ENCODE peak calls at places on chromosome 17, in five cellular contexts. Z, S, B, C and I are unnamed samples.

GRCh38 chr17:63480192-63480784 is 3.4 kb downstream of the ACE start:
- DNase-seq in Z (no peak), S (peak; percentile 51), B (no peak), C (no peak), I (no peak)

GRCh38 chr17:32298721-32299578 is 33.3 kb downstream of the RHBDL3 start:
- DNase-seq in Z (no peak), S (no peak), B (no peak), C (no peak), I (no peak)

GRCh38 chr17:81510524-81510797 is 2.1 kb downstream of the ACTG1 start:
- DNase-seq in Z (no peak), S (no peak), B (no peak), C (no peak), I (no peak)

GRCh38 chr17:14553847-14554246 is 253.0 kb downstream of the HS3ST3B1 start:
- DNase-seq in Z (no peak), S (no peak), B (no peak), C (no peak), I (no peak)

GRCh38 chr17:81256616-81257015 is 17.5 kb downstream of the NDUFAF8 start:
- DNase-seq in Z (peak; percentile 79), S (no peak), B (no peak), C (no peak), I (no peak)

GRCh38 chr17:19294443-19294842 is 57.3 kb downstream of the EPN2 start:
- DNase-seq in Z (no peak), S (no peak), B (no peak), C (no peak), I (no peak)

GRCh38 chr17:15475620-15476354 is 8.4 kb upstream of the CDRT4 start:
- DNase-seq in Z (peak; percentile 62), S (no peak), B (peak; percentile 52), C (no peak), I (no peak)

GRCh38 chr17:47797797-47798196 is 23.8 kb downstream of the OSBPL7 start:
- DNase-seq in Z (no peak), S (no peak), B (peak; percentile 34), C (peak; percentile 68), I (no peak)

GRCh38 chr17:229130-229944 is 47.9 kb upstream of the DOC2B start:
- DNase-seq in Z (peak; percentile 1), S (peak; percentile 55), B (no peak), C (no peak), I (no peak)

GRCh38 chr17:35433075-35433894 is 985 bp upstream of the SLFN12 start:
- DNase-seq in Z (peak; percentile 100), S (peak; percentile 85), B (peak; percentile 99), C (peak; percentile 65), I (no peak)

GRCh38 chr17:75848523-75849303 is 4.5 kb upstream of the UNC13D start:
- DNase-seq in Z (peak; percentile 32), S (peak; percentile 90), B (peak; percentile 83), C (peak; percentile 79), I (peak; percentile 60)

GRCh38 chr17:49583889-49584288 is 8.2 kb downstream of the NXPH3 start:
- DNase-seq in Z (no peak), S (no peak), B (no peak), C (no peak), I (no peak)

GRCh38 chr17:48841395-48841831 is 10.6 kb downstream of the CALCOCO2 start:
- DNase-seq in Z (peak; percentile 76), S (no peak), B (peak; percentile 32), C (no peak), I (no peak)

GRCh38 chr17:76725580-76726230 is 701 bp downstream of the JMJD6 start:
- DNase-seq in Z (peak; percentile 40), S (peak; percentile 91), B (peak; percentile 39), C (peak; percentile 66), I (peak; percentile 61)

GRCh38 chr17:76714336-76714735 is 3.6 kb upstream of the MXRA7 start:
- DNase-seq in Z (no peak), S (no peak), B (no peak), C (no peak), I (no peak)

GRCh38 chr17:64095144-64095882 is 34.6 kb downstream of the ERN1 start:
- DNase-seq in Z (no peak), S (no peak), B (peak; percentile 97), C (no peak), I (no peak)

GRCh38 chr17:46764335-46764708 is 54.2 kb downstream of the WNT3 start:
- DNase-seq in Z (no peak), S (no peak), B (no peak), C (no peak), I (no peak)

GRCh38 chr17:75950850-75951554 is 10.2 kb upstream of the FBF1 start:
- DNase-seq in Z (peak; percentile 18), S (no peak), B (no peak), C (no peak), I (no peak)

GRCh38 chr17:80832266-80832676 is 159.4 kb upstream of the CHMP6 start:
- DNase-seq in Z (peak; percentile 88), S (peak; percentile 57), B (peak; percentile 21), C (peak; percentile 11), I (no peak)

GRCh38 chr17:11506635-11507034 is 91.6 kb upstream of the DNAH9 start:
- DNase-seq in Z (no peak), S (no peak), B (peak; percentile 9), C (peak; percentile 86), I (no peak)

GRCh38 chr17:81823800-81824550 is 9.1 kb downstream of the MCRIP1 start:
- DNase-seq in Z (no peak), S (peak; percentile 54), B (no peak), C (no peak), I (no peak)

GRCh38 chr17:1255041-1255440 is 15.2 kb upstream of the BHLHA9 start:
- DNase-seq in Z (no peak), S (no peak), B (no peak), C (no peak), I (no peak)

GRCh38 chr17:78583091-78583490 is 5.9 kb upstream of the DNAH17 start:
- DNase-seq in Z (no peak), S (peak; percentile 49), B (peak; percentile 36), C (no peak), I (no peak)

GRCh38 chr17:28735242-28735722 is 6.7 kb downstream of the NEK8 start:
- DNase-seq in Z (no peak), S (no peak), B (peak; percentile 54), C (no peak), I (no peak)

GRCh38 chr17:20071824-20072691 is 62.9 kb downstream of the SPECC1 start:
- DNase-seq in Z (no peak), S (no peak), B (peak; percentile 35), C (no peak), I (no peak)

GRCh38 chr17:39750131-39751015 is 12.6 kb downstream of the GRB7 start:
- DNase-seq in Z (no peak), S (no peak), B (peak; percentile 49), C (peak; percentile 80), I (no peak)
- TF ChIP-seq CTCF in Z (no peak), S (no peak), B (no peak), C (no peak), I (no peak)

DNA sequence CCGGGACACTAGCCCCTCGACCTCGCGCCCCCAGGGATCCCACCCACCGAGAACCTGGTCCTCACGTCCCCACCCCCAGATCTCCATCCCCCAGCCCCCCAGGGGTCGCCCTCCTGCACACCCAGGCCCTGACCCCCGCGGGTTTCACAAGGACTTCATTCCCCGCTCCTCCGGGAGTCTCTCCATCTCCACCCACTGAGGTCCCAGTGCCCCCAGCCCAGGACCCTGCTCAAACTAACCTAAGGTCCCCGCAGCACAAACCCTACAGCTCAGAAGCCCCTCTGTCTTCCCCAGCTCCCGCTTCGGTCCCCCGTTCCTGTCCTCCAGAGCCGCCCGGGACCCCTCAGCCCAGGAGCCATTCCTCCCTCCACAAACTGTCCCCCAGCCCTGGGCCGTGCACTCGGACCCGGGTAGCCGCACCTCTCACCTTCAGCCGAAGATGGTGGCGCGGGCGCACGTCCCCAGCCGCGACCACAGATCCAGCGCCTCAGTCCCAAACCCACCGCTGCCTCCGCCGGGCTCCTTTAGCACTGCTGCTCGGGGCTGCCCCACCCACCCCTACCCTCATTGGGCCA is at the start of gene MYH10:
- DNase-seq in Z (no peak), S (no peak), B (no peak), C (no peak), I (no peak)
- TF ChIP-seq CTCF in Z (peak; percentile 25), S (no peak), B (peak; percentile 21), C (peak; percentile 20), I (no peak)

GRCh38 chr17:51166987-51167931 is 1.0 kb downstream of the NME2 start:
- DNase-seq in Z (peak; percentile 19), S (peak; percentile 89), B (peak; percentile 42), C (peak; percentile 75), I (peak; percentile 72)

GRCh38 chr17:51169340-51169739 is 3.1 kb downstream of the NME2 start:
- DNase-seq in Z (peak; percentile 45), S (no peak), B (no peak), C (no peak), I (no peak)

GRCh38 chr17:51165680-51166197 is 472 bp upstream of the NME2 start:
- DNase-seq in Z (peak; percentile 22), S (no peak), B (peak; percentile 42), C (no peak), I (no peak)

GRCh38 chr17:51164911-51165679 is 1.1 kb upstream of the NME2 start:
- DNase-seq in Z (no peak), S (no peak), B (no peak), C (no peak), I (no peak)

DNA sequence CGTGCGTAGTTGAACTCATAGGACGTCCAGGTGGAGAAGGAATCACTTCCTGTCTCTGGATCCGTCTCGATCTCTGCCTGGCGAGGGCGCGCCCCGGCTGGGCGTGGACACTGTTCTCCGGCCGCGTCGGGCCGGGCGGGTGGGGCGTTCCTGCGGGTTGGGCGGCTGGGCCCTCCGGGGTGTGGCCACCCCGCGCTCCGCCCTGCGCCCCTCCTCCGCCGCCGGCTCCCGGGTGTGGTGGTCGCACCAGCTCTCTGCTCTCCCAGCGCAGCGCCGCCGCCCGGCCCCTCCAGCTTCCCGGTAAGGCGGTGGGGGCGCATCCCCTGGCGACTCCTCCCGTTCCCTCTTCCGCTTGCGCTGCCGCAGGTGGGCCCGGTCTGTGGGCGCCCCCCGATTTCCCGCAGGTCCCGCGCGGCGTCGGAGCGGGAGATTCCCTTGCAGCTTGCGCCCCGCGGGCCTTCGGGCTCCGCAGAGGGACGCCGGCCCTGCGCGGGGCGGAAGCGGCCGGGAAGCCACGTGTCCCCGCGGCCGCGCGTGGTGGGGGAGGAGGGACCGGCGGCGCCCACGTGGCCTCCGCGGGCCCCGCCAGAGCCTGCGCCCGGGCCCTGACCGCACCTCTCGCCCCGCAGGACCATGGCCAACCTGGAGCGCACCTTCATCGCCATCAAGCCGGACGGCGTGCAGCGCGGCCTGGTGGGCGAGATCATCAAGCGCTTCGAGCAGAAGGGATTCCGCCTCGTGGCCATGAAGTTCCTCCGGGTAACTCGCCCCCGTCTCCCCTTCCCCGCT is at the start of gene NME2:
- DNase-seq in Z (peak; percentile 77), S (peak; percentile 98), B (peak; percentile 86), C (peak; percentile 92), I (peak; percentile 85)
- TF ChIP-seq CTCF in Z (no peak), S (no peak), B (no peak), C (no peak), I (no peak)

GRCh38 chr17:4583206-4583605 is 1.1 kb upstream of the SMTNL2 start:
- DNase-seq in Z (no peak), S (no peak), B (no peak), C (no peak), I (no peak)

GRCh38 chr17:4584125-4584834 is at the start of gene SMTNL2:
- DNase-seq in Z (no peak), S (peak; percentile 78), B (no peak), C (peak; percentile 83), I (peak; percentile 31)

GRCh38 chr17:4582691-4583090 is 1.6 kb upstream of the SMTNL2 start:
- DNase-seq in Z (no peak), S (no peak), B (no peak), C (no peak), I (no peak)

GRCh38 chr17:4584835-4585187 is 482 bp downstream of the SMTNL2 start:
- DNase-seq in Z (no peak), S (peak; percentile 72), B (no peak), C (no peak), I (no peak)

GRCh38 chr17:4583796-4584124 is 569 bp upstream of the SMTNL2 start:
- DNase-seq in Z (no peak), S (no peak), B (no peak), C (peak; percentile 83), I (no peak)
- TF ChIP-seq CTCF in Z (peak; percentile 18), S (no peak), B (no peak), C (peak; percentile 49), I (no peak)